ENCODE peak calls at places on chromosomes 3 and 15, in four cellular contexts. N is HepG2, H is K562, Y is GM12878. A is an unnamed sample.

GRCh38 chr15:26128611-26129140 is 265.5 kb upstream of the ATP10A start:
- DNase-seq in N (no peak), H (no peak), Y (no peak), A (no peak)

GRCh38 chr3:194249323-194250103 is 101.6 kb downstream of the CPN2 start:
- DNase-seq in N (no peak), H (no peak), Y (no peak), A (peak)

GRCh38 chr3:125403789-125404188 is 28.7 kb upstream of the ZNF148 start:
- DNase-seq in Y (no peak), H (no peak), N (no peak), A (no peak)

GRCh38 chr3:63202529-63202928 is 75.6 kb upstream of the SYNPR start:
- DNase-seq in Y (no peak), H (no peak), N (no peak), A (no peak)

GRCh38 chr3:175149675-175150074 is 290.5 kb downstream of the NAALADL2 start:
- DNase-seq in N (peak), H (no peak), Y (peak), A (no peak)

GRCh38 chr3:71310595-71311319 is 272.8 kb downstream of the FOXP1 start:
- DNase-seq in Y (no peak), N (peak), H (no peak), A (no peak)

GRCh38 chr15:88624156-88624970 is 3.2 kb downstream of the AEN start:
- DNase-seq in Y (no peak), H (no peak), N (peak), A (no peak)

GRCh38 chr3:69541823-69542264 is 156.0 kb upstream of the FRMD4B start:
- DNase-seq in Y (no peak), H (no peak), N (no peak), A (no peak)

GRCh38 chr15:41655716-41656115 is 4.5 kb upstream of the MGA start:
- DNase-seq in H (no peak), N (no peak), Y (no peak), A (no peak)

GRCh38 chr3:196348698-196349097 is 10.5 kb upstream of the TM4SF19 start:
- DNase-seq in H (no peak), Y (no peak), N (no peak), A (no peak)

GRCh38 chr15:100879461-100880138 is at the start of gene ALDH1A3:
- DNase-seq in H (no peak), Y (no peak), N (no peak), A (no peak)

GRCh38 chr3:111385971-111386495 is 156.0 kb upstream of the CD96 start:
- DNase-seq in N (no peak), H (no peak), Y (no peak), A (no peak)

GRCh38 chr15:60002528-60003218 is 1.4 kb upstream of the FOXB1 start:
- DNase-seq in N (no peak), Y (no peak), H (no peak), A (no peak)

GRCh38 chr3:160140756-160141155 is 84.5 kb upstream of the C3orf80 start:
- DNase-seq in Y (no peak), N (no peak), H (no peak), A (no peak)

GRCh38 chr15:30929064-30929669 is 25.5 kb downstream of the FAN1 start:
- DNase-seq in Y (no peak), N (no peak), H (peak), A (no peak)

GRCh38 chr15:57398336-57398735 is 22.0 kb downstream of the CGNL1 start:
- DNase-seq in H (no peak), N (no peak), Y (no peak), A (no peak)

GRCh38 chr15:88661041-88661765 is 22.4 kb downstream of the ISG20 start:
- DNase-seq in N (no peak), Y (no peak), H (no peak), A (no peak)

GRCh38 chr3:78734048-78734637 is 1033.7 kb downstream of the ROBO1 start:
- DNase-seq in H (no peak), Y (no peak), N (no peak), A (no peak)

GRCh38 chr3:110066201-110066600 is 728.9 kb upstream of the DPPA4 start:
- DNase-seq in Y (no peak), N (no peak), H (no peak), A (no peak)

GRCh38 chr15:52677593-52677992 is 1.6 kb downstream of the ATOSA start:
- DNase-seq in N (no peak), H (no peak), Y (peak), A (no peak)

GRCh38 chr3:94303897-94304296 is 241.0 kb downstream of the NSUN3 start:
- DNase-seq in N (no peak), H (no peak), Y (no peak), A (no peak)

GRCh38 chr15:22884344-22884743 is 45.9 kb downstream of the NIPA2 start:
- DNase-seq in H (no peak), Y (no peak), N (peak), A (no peak)

GRCh38 chr15:97177135-97177704 is 783.3 kb upstream of the ARRDC4 start:
- DNase-seq in Y (no peak), N (no peak), H (no peak), A (no peak)

GRCh38 chr3:59784164-59784563 is 734.3 kb upstream of the CFAP20DC start:
- DNase-seq in N (no peak), H (no peak), Y (no peak), A (no peak)

GRCh38 chr3:189961525-189962161 is 159.1 kb downstream of the P3H2 start:
- DNase-seq in H (peak), N (peak), Y (peak), A (peak)

GRCh38 chr15:55196011-55196410 is 730 bp downstream of the RSL24D1 start:
- DNase-seq in N (no peak), Y (no peak), H (no peak), A (no peak)

GRCh38 chr15:100124361-100124760 is 217.4 kb downstream of the ADAMTS17 start:
- DNase-seq in Y (no peak), N (no peak), H (no peak), A (no peak)

GRCh38 chr3:127735767-127736693 is 63.3 kb downstream of the ABTB1 start:
- DNase-seq in Y (peak), H (no peak), N (no peak), A (no peak)

GRCh38 chr3:108159865-108160264 is 62.4 kb downstream of the IFT57 start:
- DNase-seq in Y (no peak), N (no peak), H (no peak), A (no peak)

GRCh38 chr15:26451995-26452394 is 320.9 kb downstream of the GABRB3 start:
- DNase-seq in H (no peak), N (no peak), Y (no peak), A (no peak)

GRCh38 chr15:91593081-91593480 is 260.4 kb upstream of the SLCO3A1 start:
- DNase-seq in N (no peak), H (no peak), Y (no peak), A (no peak)

GRCh38 chr3:12750223-12750622 is 8.8 kb downstream of the TMEM40 start:
- DNase-seq in Y (no peak), H (peak), N (peak), A (no peak)

DNA sequence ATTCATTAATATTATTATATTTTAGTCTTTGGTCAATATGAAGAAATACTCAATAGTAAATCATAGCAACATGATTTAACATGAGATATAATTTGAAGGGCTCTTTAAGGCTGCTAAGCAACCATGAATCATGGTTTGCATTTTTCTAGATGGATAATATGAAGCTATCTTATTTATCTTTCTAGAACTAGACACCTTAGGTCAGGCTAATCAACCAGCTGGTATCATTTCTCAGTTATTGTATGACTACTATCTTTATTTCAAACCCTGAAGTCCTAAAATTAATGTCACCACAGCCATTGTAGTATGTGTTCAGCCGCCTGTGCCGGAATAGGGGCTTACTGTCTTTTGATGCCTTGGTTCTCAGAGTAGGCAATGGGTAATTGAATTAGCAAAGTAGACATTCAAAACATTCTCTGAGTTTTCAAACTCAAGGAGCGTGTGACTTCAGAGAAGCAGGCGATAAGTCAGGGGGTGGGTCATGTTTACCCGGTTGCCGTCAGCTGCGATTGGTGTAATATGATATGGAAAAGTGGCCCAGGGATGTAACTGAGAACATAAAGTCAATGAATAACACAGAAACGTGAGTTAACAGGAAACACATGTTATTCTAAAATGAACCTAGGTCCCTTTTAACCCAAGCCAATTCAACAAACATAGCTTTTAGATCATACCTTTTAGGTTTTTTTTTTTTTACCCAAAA is 93.4 kb upstream of the CTDSPL start:
- DNase-seq in N (peak), H (no peak), Y (no peak), A (no peak)
- TF ChIP-seq CBX5 in N (no peak), H (no peak), Y (no peak), A (no peak)

GRCh38 chr3:40869939-40870338 is 329.4 kb upstream of the CTNNB1 start:
- DNase-seq in Y (no peak), H (no peak), N (no peak), A (peak)
- TF ChIP-seq CBX5 in Y (no peak), H (no peak), N (no peak), A (no peak)

GRCh38 chr3:177905173-177905894 is 630.9 kb upstream of the KCNMB2 start:
- DNase-seq in H (no peak), N (no peak), Y (no peak), A (no peak)
- TF ChIP-seq CBX5 in H (no peak), N (no peak), Y (no peak), A (no peak)

GRCh38 chr15:66400351-66400774 is 13.7 kb downstream of the MAP2K1 start:
- DNase-seq in H (no peak), Y (no peak), N (no peak), A (no peak)
- TF ChIP-seq CBX5 in H (no peak), Y (no peak), N (no peak), A (no peak)

GRCh38 chr15:48981941-48982340 is 18.2 kb upstream of the SHC4 start:
- DNase-seq in Y (no peak), H (no peak), N (no peak), A (no peak)

GRCh38 chr15:48987142-48987541 is 23.4 kb upstream of the SHC4 start:
- DNase-seq in H (no peak), N (no peak), Y (no peak), A (no peak)

GRCh38 chr15:48984021-48984420 is 20.3 kb upstream of the SHC4 start:
- DNase-seq in H (no peak), N (no peak), Y (no peak), A (no peak)

GRCh38 chr15:48986240-48986639 is 22.5 kb upstream of the SHC4 start:
- DNase-seq in Y (no peak), H (no peak), N (no peak), A (no peak)

DNA sequence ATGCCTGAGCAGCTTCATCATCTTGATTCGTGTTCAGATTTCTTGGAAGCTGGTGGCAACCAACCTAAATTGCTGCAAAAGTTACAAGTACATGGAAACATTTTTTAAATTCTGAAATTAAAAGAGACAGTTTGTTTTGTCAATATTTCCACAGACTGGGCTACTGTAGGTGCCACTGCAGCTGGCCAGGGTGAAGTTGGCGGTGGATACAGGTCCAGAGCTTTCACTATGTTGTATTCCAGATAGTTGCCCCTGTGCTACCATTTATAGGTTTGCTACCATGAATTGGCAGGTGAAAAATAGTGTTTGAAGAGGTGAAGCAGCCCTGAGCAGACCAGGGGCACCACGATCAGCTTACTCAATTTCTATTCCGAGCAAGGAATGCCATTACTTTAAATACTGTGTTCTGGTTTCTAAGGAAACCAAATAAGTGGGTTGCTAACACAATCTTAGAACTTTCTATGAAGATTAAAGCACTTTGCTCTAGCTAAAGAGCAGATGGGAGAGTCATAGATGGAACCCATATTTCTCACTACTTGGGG is 21.2 kb upstream of the SHC4 start:
- DNase-seq in H (no peak), N (no peak), Y (no peak), A (no peak)
- TF ChIP-seq CBX5 in H (no peak), N (no peak), Y (no peak), A (no peak)

GRCh38 chr15:20353966-20354883 is 187.4 kb downstream of the GOLGA6L6 start:
- DNase-seq in H (no peak), N (no peak), Y (no peak), A (no peak)
- TF ChIP-seq CBX5 in H (no peak), N (no peak), Y (no peak), A (no peak)

DNA sequence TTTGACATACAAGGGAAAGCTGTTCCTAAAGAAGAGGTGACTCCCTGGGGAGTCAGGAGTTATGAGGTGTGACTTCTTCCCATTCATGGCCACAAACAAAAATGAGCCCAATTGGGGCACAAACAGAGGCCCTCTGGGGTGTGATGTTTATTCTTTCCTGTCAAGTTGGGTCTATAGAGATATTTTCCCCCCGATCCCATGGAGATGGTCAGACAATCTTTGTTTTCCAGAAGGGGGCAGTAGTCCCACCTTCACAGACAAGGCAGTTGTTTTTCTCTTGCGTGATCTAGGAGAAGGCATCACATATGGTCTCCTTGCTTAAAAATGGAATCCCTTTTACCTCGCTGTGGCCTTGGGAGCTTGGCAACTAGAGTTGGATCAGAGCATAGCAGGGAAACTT is 110.3 kb downstream of the MFSD1 start:
- DNase-seq in Y (no peak), N (peak), H (no peak), A (no peak)
- TF ChIP-seq CBX5 in Y (no peak), N (no peak), H (no peak), A (no peak)